ENCODE peak calls at places on chromosomes 1 and 21, in six cellular contexts. J, P, L, D, Z and E are unnamed samples. For H3K9me3, the result is how much of the 10 kb centered on the place peaks cover.

GRCh38 chr1:168281603-168282002 is 926 bp downstream of the TBX19 start:
- DNase-seq in J (no peak), Z (no peak), L (no peak), D (no peak), P (no peak), E (no peak)

GRCh38 chr1:239997515-239998311 is 94.0 kb upstream of the FMN2 start:
- DNase-seq in L (no peak), P (no peak), Z (no peak), J (no peak), D (no peak), E (no peak)

GRCh38 chr1:212680691-212681090 is 18.9 kb downstream of the BATF3 start:
- DNase-seq in D (no peak), J (no peak), L (no peak), Z (no peak), P (no peak), E (no peak)

GRCh38 chr1:118151312-118151937 is 33.6 kb downstream of the SPAG17 start:
- DNase-seq in Z (peak), J (peak), D (peak), L (peak), P (no peak), E (peak)

GRCh38 chr1:156483397-156483796 is 17.2 kb downstream of the MEF2D start:
- DNase-seq in Z (no peak), L (no peak), D (no peak), P (no peak), J (no peak), E (no peak)

GRCh38 chr1:53390261-53390660 is 62.4 kb upstream of the LRP8 start:
- DNase-seq in L (peak), D (no peak), J (no peak), P (no peak), Z (no peak), E (peak)

GRCh38 chr1:184930232-184930631 is 44.1 kb downstream of the NIBAN1 start:
- DNase-seq in J (no peak), D (no peak), P (no peak), Z (no peak), L (no peak), E (no peak)

GRCh38 chr1:184387069-184387870 is 441 bp downstream of the C1orf21 start:
- DNase-seq in P (peak), Z (no peak), D (peak), L (peak), J (no peak), E (peak)

GRCh38 chr1:100622966-100623762 is 85.2 kb downstream of the GPR88 start:
- DNase-seq in D (peak), J (no peak), L (no peak), P (no peak), Z (no peak), E (no peak)

GRCh38 chr1:230820568-230820967 is 47.8 kb downstream of the C1orf198 start:
- DNase-seq in D (no peak), L (no peak), J (no peak), Z (no peak), P (no peak), E (no peak)

GRCh38 chr1:226111109-226111864 is 48.8 kb downstream of the H3-3A start:
- DNase-seq in Z (no peak), P (no peak), D (no peak), J (no peak), L (no peak), E (no peak)

GRCh38 chr1:37922767-37923550 is 23.9 kb downstream of the INPP5B start:
- DNase-seq in Z (peak), J (no peak), P (peak), L (no peak), D (no peak), E (no peak)

GRCh38 chr1:38014171-38014570 is 1.6 kb downstream of the UTP11 start:
- DNase-seq in D (no peak), Z (no peak), P (no peak), J (no peak), L (no peak), E (no peak)

GRCh38 chr1:228938248-228938891 is 203.1 kb downstream of the RHOU start:
- DNase-seq in L (peak), D (no peak), P (peak), Z (no peak), J (no peak), E (no peak)

GRCh38 chr1:177779325-177779965 is 190.4 kb downstream of the SEC16B start:
- DNase-seq in Z (no peak), P (no peak), D (no peak), L (no peak), J (no peak), E (no peak)

GRCh38 chr1:26999440-26999987 is 6.0 kb downstream of the TRNP1 start:
- DNase-seq in Z (no peak), D (peak), L (peak), P (no peak), J (peak), E (peak)

GRCh38 chr1:18121072-18121820 is 13.6 kb downstream of the IGSF21 start:
- DNase-seq in P (no peak), J (no peak), D (no peak), L (no peak), Z (no peak), E (no peak)

GRCh38 chr1:173302890-173303829 is 96.0 kb upstream of the TNFSF4 start:
- DNase-seq in P (no peak), L (peak), J (no peak), Z (no peak), D (no peak), E (peak)

GRCh38 chr21:24045775-24046215 is 1561.5 kb downstream of the MRPL39 start:
- DNase-seq in J (no peak), D (peak), Z (no peak), L (peak), P (peak), E (peak)

GRCh38 chr1:202959276-202959620 is 1.1 kb upstream of the ADIPOR1 start:
- DNase-seq in P (no peak), D (peak), Z (no peak), L (peak), J (peak), E (no peak)

GRCh38 chr21:16569679-16570078 is 839.9 kb downstream of the USP25 start:
- DNase-seq in L (no peak), D (peak), J (no peak), P (no peak), Z (no peak), E (no peak)

DNA sequence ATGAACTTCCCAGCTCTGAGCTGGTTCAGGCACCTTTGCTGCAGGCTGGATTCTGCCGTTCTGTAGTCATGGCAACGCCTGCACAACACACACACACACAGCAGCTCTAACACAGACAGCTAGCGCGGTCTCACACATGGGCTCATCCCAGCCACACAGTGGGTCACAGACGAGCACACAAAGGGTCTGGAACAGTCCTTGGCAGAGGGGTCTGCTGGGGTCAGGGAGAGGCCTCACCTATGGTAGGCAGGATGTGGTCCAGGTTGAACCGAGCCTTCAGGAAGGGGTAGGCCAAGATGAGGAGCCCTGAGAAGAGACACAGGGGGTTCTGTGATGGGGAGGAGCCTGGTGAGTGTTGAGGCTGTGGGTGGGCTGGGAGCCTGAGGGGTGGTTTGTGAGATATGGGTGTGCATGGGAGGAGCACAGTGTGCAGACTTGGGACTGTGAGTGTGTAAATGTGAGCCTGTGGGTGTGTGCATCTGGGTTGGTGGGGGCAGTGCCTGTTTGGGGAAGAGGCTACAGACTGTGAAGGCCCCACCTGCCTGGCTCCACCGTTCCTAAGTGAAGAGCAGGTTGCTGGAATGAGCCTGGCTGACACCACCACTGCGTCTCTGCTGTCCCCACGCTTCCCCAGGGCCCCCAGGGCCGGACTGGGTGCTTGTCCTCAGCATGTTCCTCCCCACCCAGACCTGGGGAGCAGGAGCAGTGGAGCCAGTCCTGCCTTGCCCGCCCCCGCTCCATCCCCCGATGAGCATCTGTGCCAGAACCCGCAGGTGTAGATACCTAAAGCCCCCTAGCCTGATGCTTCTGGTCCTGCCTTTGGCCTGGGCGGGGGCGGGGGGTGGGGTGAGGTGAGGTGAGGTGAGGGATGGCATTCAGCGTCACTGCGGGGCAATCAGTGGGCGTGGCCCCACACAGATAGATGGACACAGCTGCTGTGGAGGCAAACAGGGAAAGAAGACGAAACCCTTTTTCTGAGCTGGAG is 1.5 kb downstream of the KNCN start:
- DNase-seq in J (no peak), L (no peak), P (peak), Z (no peak), D (peak), E (no peak)
- TF ChIP-seq CTCF in J (no peak), L (no peak), P (no peak), Z (no peak), D (no peak), E (no peak)

GRCh38 chr1:25898223-25899015 is 7.8 kb downstream of the STMN1 start:
- DNase-seq in P (no peak), Z (no peak), L (no peak), J (no peak), D (no peak), E (no peak)

GRCh38 chr1:25896266-25896665 is 10.0 kb downstream of the STMN1 start:
- DNase-seq in J (no peak), P (no peak), L (no peak), Z (no peak), D (peak), E (no peak)

GRCh38 chr1:25897754-25898153 is 8.5 kb downstream of the STMN1 start:
- DNase-seq in P (no peak), J (no peak), L (no peak), D (no peak), Z (no peak), E (no peak)

GRCh38 chr1:25893072-25893604 is 13.1 kb downstream of the STMN1 start:
- DNase-seq in J (no peak), D (peak), Z (no peak), L (no peak), P (no peak), E (peak)

GRCh38 chr1:25895365-25895990 is 10.7 kb downstream of the STMN1 start:
- DNase-seq in P (peak), J (peak), L (peak), D (peak), Z (no peak), E (peak)
- H3K9me3 ChIP-seq in P (under half), J (under half), L (under half), D (under half), Z (under half), E (under half)

DNA sequence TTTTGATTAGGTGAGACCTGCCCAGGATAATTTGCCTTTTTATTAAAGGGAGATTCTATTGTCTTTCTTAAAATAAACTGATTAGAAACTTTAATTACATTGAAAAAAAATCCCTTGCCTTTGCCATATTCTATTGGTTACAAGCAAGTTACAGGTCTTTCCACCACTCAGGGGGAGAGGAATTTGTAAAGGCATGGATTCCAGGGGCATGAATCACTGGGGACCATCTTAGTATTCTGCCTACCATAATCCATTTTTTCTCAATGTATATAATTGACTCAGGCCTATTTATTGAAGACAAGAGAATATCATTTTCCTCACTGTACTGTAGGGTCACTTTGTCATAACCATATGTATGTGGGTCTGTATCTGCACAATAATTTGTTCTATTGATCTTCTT is 124.3 kb upstream of the PDE4B start:
- DNase-seq in L (no peak), P (no peak), J (no peak), Z (no peak), D (no peak), E (no peak)
- TF ChIP-seq CTCF in L (no peak), P (no peak), J (no peak), Z (no peak), D (no peak), E (no peak)

GRCh38 chr1:89523597-89524368 is 846 bp upstream of the LRRC8B start:
- DNase-seq in P (no peak), J (peak), Z (no peak), L (peak), D (peak), E (peak)
- H3K9me3 ChIP-seq in P (under half), J (under half), Z (under half), L (under half), D (under half), E (under half)

GRCh38 chr1:164948101-164948500 is 389.1 kb downstream of the PBX1 start:
- DNase-seq in P (no peak), Z (no peak), J (no peak), D (no peak), L (no peak), E (no peak)
- TF ChIP-seq CTCF in P (no peak), Z (no peak), J (no peak), D (no peak), L (no peak), E (no peak)

GRCh38 chr1:33494929-33495328 is 22.5 kb downstream of the ZSCAN20 start:
- DNase-seq in J (no peak), D (no peak), L (no peak), Z (no peak), P (no peak), E (no peak)
- H3K9me3 ChIP-seq in J (under half), D (under half), L (under half), Z (under half), P (under half), E (under half)

GRCh38 chr1:235429143-235429542 is 61.9 kb downstream of the TBCE start:
- DNase-seq in J (no peak), D (no peak), Z (no peak), L (no peak), P (no peak), E (no peak)

GRCh38 chr1:235430991-235431390 is 63.8 kb downstream of the TBCE start:
- DNase-seq in J (no peak), D (peak), Z (no peak), L (no peak), P (no peak), E (no peak)

GRCh38 chr1:235434001-235434400 is 66.8 kb downstream of the TBCE start:
- DNase-seq in D (no peak), Z (no peak), P (no peak), L (no peak), J (no peak), E (no peak)
- TF ChIP-seq CTCF in D (no peak), Z (no peak), P (no peak), L (no peak), J (peak), E (no peak)

GRCh38 chr1:235759336-235759735 is 107.4 kb downstream of the LYST start:
- DNase-seq in P (no peak), J (no peak), D (no peak), L (no peak), Z (no peak), E (no peak)
- H3K9me3 ChIP-seq in P (under half), J (under half), D (under half), L (under half), Z (under half), E (under half)

DNA sequence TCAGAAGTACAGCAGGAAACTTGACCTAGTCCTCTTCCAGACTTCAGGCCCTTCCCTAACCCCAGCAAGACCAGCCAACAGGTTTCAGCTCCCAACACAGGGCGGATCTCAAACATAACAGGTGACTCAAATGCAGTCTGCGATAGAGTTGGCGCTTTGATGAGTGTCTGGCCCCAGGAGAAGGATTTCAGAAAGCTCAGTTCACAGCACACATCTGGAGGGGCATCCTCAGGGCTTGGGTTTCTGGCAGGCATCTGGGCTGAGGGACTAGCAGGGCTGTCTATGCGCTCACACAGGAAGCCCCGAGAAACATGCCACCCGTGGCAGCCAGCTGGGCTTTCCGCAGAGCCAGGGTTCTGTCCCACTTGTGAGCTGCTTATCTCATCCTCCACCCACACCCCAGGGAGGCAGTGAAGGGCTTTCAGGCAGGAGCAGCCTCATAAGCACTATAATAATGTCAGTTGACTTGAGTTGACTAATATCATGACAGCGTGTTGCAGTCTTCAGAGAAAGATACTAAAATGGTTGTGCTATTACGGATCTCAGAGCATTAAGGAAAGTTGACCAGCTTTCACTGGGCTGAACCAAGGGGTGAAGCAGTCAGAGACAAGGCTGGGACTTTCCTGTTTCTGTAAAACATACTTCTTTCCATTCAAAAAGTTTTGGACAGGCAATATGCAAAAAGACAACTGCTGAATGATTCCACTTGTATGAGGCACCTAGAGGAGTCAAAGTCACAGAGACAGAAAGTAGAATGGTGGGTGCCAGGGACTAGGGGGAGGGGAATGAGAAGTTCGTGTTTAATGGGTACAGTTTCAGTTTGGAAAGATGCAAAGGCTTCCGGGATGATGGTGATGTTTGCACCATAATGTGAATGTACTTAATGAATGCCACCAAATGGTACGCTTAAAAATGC is 233.0 kb upstream of the IRF2BP2 start:
- DNase-seq in L (no peak), Z (peak), D (peak), J (no peak), P (peak), E (no peak)
- TF ChIP-seq CTCF in L (no peak), Z (no peak), D (no peak), J (no peak), P (no peak), E (no peak)